ENCODE peak calls at places on chromosomes 1 and 21, in seven cellular contexts. One of them, this sample, is unnamed.

GRCh38 chr1:18304151-18304869 is 176.4 kb upstream of the KLHDC7A start:
- DNase-seq in ELR: no peak
- DNase-seq in T-helper 1 cell: no peak
- DNase-seq in fibroblast of pulmonary artery: no peak
- DNase-seq in activated naive CD4-positive, alpha-beta T cell treated with anti-CD3 and anti-CD28 coated beads, Interleukin-2, amount 50 U/mL, for 16 hours: no peak
- DNase-seq in uterus: no peak
- DNase-seq in stimulated activated CD8-positive, alpha-beta memory T cell treated with anti-CD3 and anti-CD28 coated beads, Interleukin-15, amount 100 ng/mL, for 24 hours: no peak
- DNase-seq in this sample: no peak

GRCh38 chr21:44522753-44523204 is 17.2 kb downstream of the KRTAP10-1 start:
- DNase-seq in stimulated activated CD8-positive, alpha-beta memory T cell treated with anti-CD3 and anti-CD28 coated beads, Interleukin-15, amount 100 ng/mL, for 24 hours: no peak
- DNase-seq in ELR: no peak
- DNase-seq in activated naive CD4-positive, alpha-beta T cell treated with anti-CD3 and anti-CD28 coated beads, Interleukin-2, amount 50 U/mL, for 16 hours: no peak
- DNase-seq in fibroblast of pulmonary artery: no peak
- DNase-seq in T-helper 1 cell: no peak
- DNase-seq in uterus: no peak
- DNase-seq in this sample: no peak

GRCh38 chr1:25748531-25749205 is 51.3 kb upstream of the SELENON start:
- DNase-seq in ELR: no peak
- DNase-seq in stimulated activated CD8-positive, alpha-beta memory T cell treated with anti-CD3 and anti-CD28 coated beads, Interleukin-15, amount 100 ng/mL, for 24 hours: no peak
- DNase-seq in activated naive CD4-positive, alpha-beta T cell treated with anti-CD3 and anti-CD28 coated beads, Interleukin-2, amount 50 U/mL, for 16 hours: no peak
- DNase-seq in uterus: no peak
- DNase-seq in fibroblast of pulmonary artery: no peak
- DNase-seq in T-helper 1 cell: no peak
- DNase-seq in this sample: no peak

GRCh38 chr1:78291443-78291842 is 199.3 kb upstream of the PTGFR start:
- DNase-seq in stimulated activated CD8-positive, alpha-beta memory T cell treated with anti-CD3 and anti-CD28 coated beads, Interleukin-15, amount 100 ng/mL, for 24 hours: no peak
- DNase-seq in T-helper 1 cell: no peak
- DNase-seq in activated naive CD4-positive, alpha-beta T cell treated with anti-CD3 and anti-CD28 coated beads, Interleukin-2, amount 50 U/mL, for 16 hours: no peak
- DNase-seq in ELR: no peak
- DNase-seq in uterus: no peak
- DNase-seq in fibroblast of pulmonary artery: no peak
- DNase-seq in this sample: no peak

GRCh38 chr1:99004270-99005141 is at the start of gene PLPPR5:
- DNase-seq in T-helper 1 cell: peak; percentile 2
- DNase-seq in activated naive CD4-positive, alpha-beta T cell treated with anti-CD3 and anti-CD28 coated beads, Interleukin-2, amount 50 U/mL, for 16 hours: peak; percentile 22
- DNase-seq in stimulated activated CD8-positive, alpha-beta memory T cell treated with anti-CD3 and anti-CD28 coated beads, Interleukin-15, amount 100 ng/mL, for 24 hours: no peak
- DNase-seq in ELR: peak; percentile 32
- DNase-seq in fibroblast of pulmonary artery: peak; percentile 26
- DNase-seq in uterus: no peak
- DNase-seq in this sample: peak; percentile 17

GRCh38 chr1:220887868-220888664 is 8.8 kb downstream of the HLX start:
- DNase-seq in T-helper 1 cell: no peak
- DNase-seq in uterus: no peak
- DNase-seq in stimulated activated CD8-positive, alpha-beta memory T cell treated with anti-CD3 and anti-CD28 coated beads, Interleukin-15, amount 100 ng/mL, for 24 hours: no peak
- DNase-seq in activated naive CD4-positive, alpha-beta T cell treated with anti-CD3 and anti-CD28 coated beads, Interleukin-2, amount 50 U/mL, for 16 hours: no peak
- DNase-seq in fibroblast of pulmonary artery: no peak
- DNase-seq in ELR: no peak
- DNase-seq in this sample: no peak

GRCh38 chr1:183753464-183753891 is 51.4 kb upstream of the RGL1 start:
- DNase-seq in ELR: no peak
- DNase-seq in fibroblast of pulmonary artery: peak; percentile 35
- DNase-seq in stimulated activated CD8-positive, alpha-beta memory T cell treated with anti-CD3 and anti-CD28 coated beads, Interleukin-15, amount 100 ng/mL, for 24 hours: no peak
- DNase-seq in uterus: no peak
- DNase-seq in activated naive CD4-positive, alpha-beta T cell treated with anti-CD3 and anti-CD28 coated beads, Interleukin-2, amount 50 U/mL, for 16 hours: no peak
- DNase-seq in T-helper 1 cell: no peak
- DNase-seq in this sample: peak; percentile 37

GRCh38 chr1:224447251-224447650 is 12.7 kb upstream of the WDR26 start:
- DNase-seq in fibroblast of pulmonary artery: peak; percentile 76
- DNase-seq in ELR: peak; percentile 58
- DNase-seq in uterus: no peak
- DNase-seq in T-helper 1 cell: no peak
- DNase-seq in stimulated activated CD8-positive, alpha-beta memory T cell treated with anti-CD3 and anti-CD28 coated beads, Interleukin-15, amount 100 ng/mL, for 24 hours: no peak
- DNase-seq in activated naive CD4-positive, alpha-beta T cell treated with anti-CD3 and anti-CD28 coated beads, Interleukin-2, amount 50 U/mL, for 16 hours: no peak
- DNase-seq in this sample: peak; percentile 55

GRCh38 chr1:224519874-224520273 is 85.3 kb upstream of the WDR26 start:
- DNase-seq in stimulated activated CD8-positive, alpha-beta memory T cell treated with anti-CD3 and anti-CD28 coated beads, Interleukin-15, amount 100 ng/mL, for 24 hours: no peak
- DNase-seq in activated naive CD4-positive, alpha-beta T cell treated with anti-CD3 and anti-CD28 coated beads, Interleukin-2, amount 50 U/mL, for 16 hours: no peak
- DNase-seq in T-helper 1 cell: no peak
- DNase-seq in fibroblast of pulmonary artery: peak; percentile 37
- DNase-seq in ELR: no peak
- DNase-seq in uterus: no peak
- DNase-seq in this sample: no peak

GRCh38 chr1:191350938-191351337 is 807.3 kb upstream of the RGS18 start:
- DNase-seq in activated naive CD4-positive, alpha-beta T cell treated with anti-CD3 and anti-CD28 coated beads, Interleukin-2, amount 50 U/mL, for 16 hours: no peak
- DNase-seq in fibroblast of pulmonary artery: no peak
- DNase-seq in T-helper 1 cell: no peak
- DNase-seq in stimulated activated CD8-positive, alpha-beta memory T cell treated with anti-CD3 and anti-CD28 coated beads, Interleukin-15, amount 100 ng/mL, for 24 hours: no peak
- DNase-seq in ELR: no peak
- DNase-seq in uterus: no peak
- DNase-seq in this sample: no peak

GRCh38 chr1:45999507-45999906 is 132.9 kb downstream of the PIK3R3 start:
- DNase-seq in activated naive CD4-positive, alpha-beta T cell treated with anti-CD3 and anti-CD28 coated beads, Interleukin-2, amount 50 U/mL, for 16 hours: no peak
- DNase-seq in fibroblast of pulmonary artery: no peak
- DNase-seq in uterus: no peak
- DNase-seq in stimulated activated CD8-positive, alpha-beta memory T cell treated with anti-CD3 and anti-CD28 coated beads, Interleukin-15, amount 100 ng/mL, for 24 hours: no peak
- DNase-seq in ELR: peak; percentile 8
- DNase-seq in T-helper 1 cell: no peak
- DNase-seq in this sample: peak; percentile 39

GRCh38 chr1:21927531-21928237 is 9.4 kb downstream of the HSPG2 start:
- DNase-seq in uterus: peak; percentile 74
- DNase-seq in fibroblast of pulmonary artery: no peak
- DNase-seq in ELR: no peak
- DNase-seq in activated naive CD4-positive, alpha-beta T cell treated with anti-CD3 and anti-CD28 coated beads, Interleukin-2, amount 50 U/mL, for 16 hours: no peak
- DNase-seq in T-helper 1 cell: no peak
- DNase-seq in stimulated activated CD8-positive, alpha-beta memory T cell treated with anti-CD3 and anti-CD28 coated beads, Interleukin-15, amount 100 ng/mL, for 24 hours: no peak
- DNase-seq in this sample: no peak